ENCODE peak calls at places on chromosomes 13 and 19, in nine cellular contexts. One of them, this sample, is unnamed.

GRCh38 chr13:96762876-96763275 is 231.4 kb downstream of the OXGR1 start:
- DNase-seq in SHP77: no peak
- DNase-seq in H54: no peak
- DNase-seq in activated effector memory CD4-positive, alpha-beta T cell treated with Interleukin-2 at 50 U/mL for 16 hours: no peak
- DNase-seq in renal cortical epithelial cell: no peak
- DNase-seq in DMS153: no peak
- DNase-seq in body of pancreas: no peak
- DNase-seq in fibroblast of lung: no peak
- DNase-seq in stimulated activated CD8-positive, alpha-beta memory T cell treated with anti-CD3 and anti-CD28 coated beads, Interleukin-4, amount 100 ng/mL, for 4 hours: no peak
- DNase-seq in this sample: no peak

GRCh38 chr19:11963566-11964355 is 1.1 kb upstream of the ZNF763 start:
- DNase-seq in SHP77: peak
- DNase-seq in H54: peak
- DNase-seq in activated effector memory CD4-positive, alpha-beta T cell treated with Interleukin-2 at 50 U/mL for 16 hours: peak
- DNase-seq in renal cortical epithelial cell: peak
- DNase-seq in DMS153: no peak
- DNase-seq in body of pancreas: peak
- DNase-seq in fibroblast of lung: peak
- DNase-seq in stimulated activated CD8-positive, alpha-beta memory T cell treated with anti-CD3 and anti-CD28 coated beads, Interleukin-4, amount 100 ng/mL, for 4 hours: peak
- DNase-seq in this sample: peak

GRCh38 chr13:91690944-91691343 is 292.5 kb downstream of the GPC5 start:
- DNase-seq in SHP77: no peak
- DNase-seq in H54: no peak
- DNase-seq in activated effector memory CD4-positive, alpha-beta T cell treated with Interleukin-2 at 50 U/mL for 16 hours: no peak
- DNase-seq in renal cortical epithelial cell: no peak
- DNase-seq in DMS153: no peak
- DNase-seq in body of pancreas: no peak
- DNase-seq in fibroblast of lung: no peak
- DNase-seq in stimulated activated CD8-positive, alpha-beta memory T cell treated with anti-CD3 and anti-CD28 coated beads, Interleukin-4, amount 100 ng/mL, for 4 hours: no peak
- DNase-seq in this sample: no peak

GRCh38 chr19:18898081-18898532 is 2.1 kb upstream of the CERS1 start:
- DNase-seq in SHP77: no peak
- DNase-seq in H54: no peak
- DNase-seq in activated effector memory CD4-positive, alpha-beta T cell treated with Interleukin-2 at 50 U/mL for 16 hours: no peak
- DNase-seq in renal cortical epithelial cell: no peak
- DNase-seq in DMS153: no peak
- DNase-seq in body of pancreas: no peak
- DNase-seq in fibroblast of lung: no peak
- DNase-seq in stimulated activated CD8-positive, alpha-beta memory T cell treated with anti-CD3 and anti-CD28 coated beads, Interleukin-4, amount 100 ng/mL, for 4 hours: no peak
- DNase-seq in this sample: no peak

GRCh38 chr19:53785196-53785889 is 38.8 kb downstream of the NLRP12 start:
- DNase-seq in SHP77: no peak
- DNase-seq in H54: no peak
- DNase-seq in activated effector memory CD4-positive, alpha-beta T cell treated with Interleukin-2 at 50 U/mL for 16 hours: no peak
- DNase-seq in renal cortical epithelial cell: no peak
- DNase-seq in DMS153: no peak
- DNase-seq in body of pancreas: no peak
- DNase-seq in fibroblast of lung: no peak
- DNase-seq in stimulated activated CD8-positive, alpha-beta memory T cell treated with anti-CD3 and anti-CD28 coated beads, Interleukin-4, amount 100 ng/mL, for 4 hours: no peak
- DNase-seq in this sample: no peak

GRCh38 chr19:7522923-7523667 is 671 bp downstream of the MCOLN1 start:
- DNase-seq in SHP77: no peak
- DNase-seq in H54: peak
- DNase-seq in activated effector memory CD4-positive, alpha-beta T cell treated with Interleukin-2 at 50 U/mL for 16 hours: no peak
- DNase-seq in renal cortical epithelial cell: peak
- DNase-seq in DMS153: no peak
- DNase-seq in body of pancreas: no peak
- DNase-seq in fibroblast of lung: no peak
- DNase-seq in stimulated activated CD8-positive, alpha-beta memory T cell treated with anti-CD3 and anti-CD28 coated beads, Interleukin-4, amount 100 ng/mL, for 4 hours: no peak
- DNase-seq in this sample: no peak

GRCh38 chr19:840519-841206 is at the start of gene PRTN3:
- DNase-seq in SHP77: no peak
- DNase-seq in H54: no peak
- DNase-seq in activated effector memory CD4-positive, alpha-beta T cell treated with Interleukin-2 at 50 U/mL for 16 hours: no peak
- DNase-seq in renal cortical epithelial cell: no peak
- DNase-seq in DMS153: no peak
- DNase-seq in body of pancreas: no peak
- DNase-seq in fibroblast of lung: no peak
- DNase-seq in stimulated activated CD8-positive, alpha-beta memory T cell treated with anti-CD3 and anti-CD28 coated beads, Interleukin-4, amount 100 ng/mL, for 4 hours: no peak
- DNase-seq in this sample: no peak

GRCh38 chr19:2478756-2479555 is 3.0 kb downstream of the GADD45B start:
- DNase-seq in SHP77: no peak
- DNase-seq in H54: peak
- DNase-seq in activated effector memory CD4-positive, alpha-beta T cell treated with Interleukin-2 at 50 U/mL for 16 hours: peak
- DNase-seq in renal cortical epithelial cell: peak
- DNase-seq in DMS153: no peak
- DNase-seq in body of pancreas: peak
- DNase-seq in fibroblast of lung: peak
- DNase-seq in stimulated activated CD8-positive, alpha-beta memory T cell treated with anti-CD3 and anti-CD28 coated beads, Interleukin-4, amount 100 ng/mL, for 4 hours: no peak
- DNase-seq in this sample: no peak

GRCh38 chr13:40652588-40652940 is 13.9 kb downstream of the FOXO1 start:
- DNase-seq in SHP77: no peak
- DNase-seq in H54: no peak
- DNase-seq in activated effector memory CD4-positive, alpha-beta T cell treated with Interleukin-2 at 50 U/mL for 16 hours: no peak
- DNase-seq in renal cortical epithelial cell: no peak
- DNase-seq in DMS153: no peak
- DNase-seq in body of pancreas: no peak
- DNase-seq in fibroblast of lung: no peak
- DNase-seq in stimulated activated CD8-positive, alpha-beta memory T cell treated with anti-CD3 and anti-CD28 coated beads, Interleukin-4, amount 100 ng/mL, for 4 hours: no peak
- DNase-seq in this sample: no peak

GRCh38 chr13:99501135-99501951 is at the start of gene TM9SF2:
- DNase-seq in SHP77: peak
- DNase-seq in H54: peak
- DNase-seq in activated effector memory CD4-positive, alpha-beta T cell treated with Interleukin-2 at 50 U/mL for 16 hours: peak
- DNase-seq in renal cortical epithelial cell: peak
- DNase-seq in DMS153: peak
- DNase-seq in body of pancreas: peak
- DNase-seq in fibroblast of lung: peak
- DNase-seq in stimulated activated CD8-positive, alpha-beta memory T cell treated with anti-CD3 and anti-CD28 coated beads, Interleukin-4, amount 100 ng/mL, for 4 hours: peak
- DNase-seq in this sample: peak

GRCh38 chr13:97567510-97568243 is 133.7 kb downstream of the RAP2A start:
- DNase-seq in SHP77: no peak
- DNase-seq in H54: peak
- DNase-seq in activated effector memory CD4-positive, alpha-beta T cell treated with Interleukin-2 at 50 U/mL for 16 hours: no peak
- DNase-seq in renal cortical epithelial cell: peak
- DNase-seq in DMS153: no peak
- DNase-seq in body of pancreas: peak
- DNase-seq in fibroblast of lung: peak
- DNase-seq in stimulated activated CD8-positive, alpha-beta memory T cell treated with anti-CD3 and anti-CD28 coated beads, Interleukin-4, amount 100 ng/mL, for 4 hours: no peak
- DNase-seq in this sample: no peak

GRCh38 chr13:53189162-53189561 is 160.5 kb downstream of the OLFM4 start:
- DNase-seq in SHP77: no peak
- DNase-seq in H54: no peak
- DNase-seq in activated effector memory CD4-positive, alpha-beta T cell treated with Interleukin-2 at 50 U/mL for 16 hours: no peak
- DNase-seq in renal cortical epithelial cell: no peak
- DNase-seq in DMS153: no peak
- DNase-seq in body of pancreas: no peak
- DNase-seq in fibroblast of lung: no peak
- DNase-seq in stimulated activated CD8-positive, alpha-beta memory T cell treated with anti-CD3 and anti-CD28 coated beads, Interleukin-4, amount 100 ng/mL, for 4 hours: no peak
- DNase-seq in this sample: no peak

GRCh38 chr19:18150776-18151624 is 2.0 kb upstream of the PIK3R2 start:
- DNase-seq in SHP77: no peak
- DNase-seq in H54: no peak
- DNase-seq in activated effector memory CD4-positive, alpha-beta T cell treated with Interleukin-2 at 50 U/mL for 16 hours: no peak
- DNase-seq in renal cortical epithelial cell: no peak
- DNase-seq in DMS153: no peak
- DNase-seq in body of pancreas: peak
- DNase-seq in fibroblast of lung: no peak
- DNase-seq in stimulated activated CD8-positive, alpha-beta memory T cell treated with anti-CD3 and anti-CD28 coated beads, Interleukin-4, amount 100 ng/mL, for 4 hours: no peak
- DNase-seq in this sample: no peak

GRCh38 chr13:77026255-77026782 is 640 bp downstream of the FBXL3 start:
- DNase-seq in SHP77: peak
- DNase-seq in H54: peak
- DNase-seq in activated effector memory CD4-positive, alpha-beta T cell treated with Interleukin-2 at 50 U/mL for 16 hours: peak
- DNase-seq in renal cortical epithelial cell: peak
- DNase-seq in DMS153: peak
- DNase-seq in body of pancreas: peak
- DNase-seq in fibroblast of lung: peak
- DNase-seq in stimulated activated CD8-positive, alpha-beta memory T cell treated with anti-CD3 and anti-CD28 coated beads, Interleukin-4, amount 100 ng/mL, for 4 hours: peak
- DNase-seq in this sample: no peak

GRCh38 chr13:49421391-49421790 is 22.5 kb downstream of the CAB39L start:
- DNase-seq in SHP77: no peak
- DNase-seq in H54: no peak
- DNase-seq in activated effector memory CD4-positive, alpha-beta T cell treated with Interleukin-2 at 50 U/mL for 16 hours: no peak
- DNase-seq in renal cortical epithelial cell: no peak
- DNase-seq in DMS153: no peak
- DNase-seq in body of pancreas: peak
- DNase-seq in fibroblast of lung: no peak
- DNase-seq in stimulated activated CD8-positive, alpha-beta memory T cell treated with anti-CD3 and anti-CD28 coated beads, Interleukin-4, amount 100 ng/mL, for 4 hours: no peak
- DNase-seq in this sample: no peak

GRCh38 chr19:811511-812048 is 10.2 kb downstream of the PLPPR3 start:
- DNase-seq in SHP77: no peak
- DNase-seq in H54: no peak
- DNase-seq in activated effector memory CD4-positive, alpha-beta T cell treated with Interleukin-2 at 50 U/mL for 16 hours: no peak
- DNase-seq in renal cortical epithelial cell: no peak
- DNase-seq in DMS153: no peak
- DNase-seq in body of pancreas: no peak
- DNase-seq in fibroblast of lung: no peak
- DNase-seq in stimulated activated CD8-positive, alpha-beta memory T cell treated with anti-CD3 and anti-CD28 coated beads, Interleukin-4, amount 100 ng/mL, for 4 hours: no peak
- DNase-seq in this sample: no peak

GRCh38 chr13:88031980-88032562 is 360.9 kb downstream of the SLITRK5 start:
- DNase-seq in SHP77: no peak
- DNase-seq in H54: no peak
- DNase-seq in activated effector memory CD4-positive, alpha-beta T cell treated with Interleukin-2 at 50 U/mL for 16 hours: no peak
- DNase-seq in renal cortical epithelial cell: peak
- DNase-seq in DMS153: no peak
- DNase-seq in body of pancreas: no peak
- DNase-seq in fibroblast of lung: peak
- DNase-seq in stimulated activated CD8-positive, alpha-beta memory T cell treated with anti-CD3 and anti-CD28 coated beads, Interleukin-4, amount 100 ng/mL, for 4 hours: no peak
- DNase-seq in this sample: no peak

GRCh38 chr13:113486698-113487097 is 3.8 kb downstream of the DCUN1D2 start:
- DNase-seq in SHP77: no peak
- DNase-seq in H54: no peak
- DNase-seq in activated effector memory CD4-positive, alpha-beta T cell treated with Interleukin-2 at 50 U/mL for 16 hours: no peak
- DNase-seq in renal cortical epithelial cell: no peak
- DNase-seq in DMS153: no peak
- DNase-seq in body of pancreas: no peak
- DNase-seq in fibroblast of lung: no peak
- DNase-seq in stimulated activated CD8-positive, alpha-beta memory T cell treated with anti-CD3 and anti-CD28 coated beads, Interleukin-4, amount 100 ng/mL, for 4 hours: no peak
- DNase-seq in this sample: no peak

GRCh38 chr13:27997904-27998522 is 9.5 kb upstream of the URAD start:
- DNase-seq in SHP77: peak
- DNase-seq in H54: no peak
- DNase-seq in activated effector memory CD4-positive, alpha-beta T cell treated with Interleukin-2 at 50 U/mL for 16 hours: no peak
- DNase-seq in renal cortical epithelial cell: peak
- DNase-seq in DMS153: no peak
- DNase-seq in body of pancreas: peak
- DNase-seq in fibroblast of lung: peak
- DNase-seq in stimulated activated CD8-positive, alpha-beta memory T cell treated with anti-CD3 and anti-CD28 coated beads, Interleukin-4, amount 100 ng/mL, for 4 hours: no peak
- DNase-seq in this sample: no peak

GRCh38 chr13:31110617-31111016 is 51.1 kb downstream of the HSPH1 start:
- DNase-seq in SHP77: no peak
- DNase-seq in H54: no peak
- DNase-seq in activated effector memory CD4-positive, alpha-beta T cell treated with Interleukin-2 at 50 U/mL for 16 hours: no peak
- DNase-seq in renal cortical epithelial cell: no peak
- DNase-seq in DMS153: no peak
- DNase-seq in body of pancreas: no peak
- DNase-seq in fibroblast of lung: no peak
- DNase-seq in stimulated activated CD8-positive, alpha-beta memory T cell treated with anti-CD3 and anti-CD28 coated beads, Interleukin-4, amount 100 ng/mL, for 4 hours: no peak
- DNase-seq in this sample: no peak

GRCh38 chr19:5826531-5827341 is 12.8 kb downstream of the FUT6 start:
- DNase-seq in SHP77: peak
- DNase-seq in H54: peak
- DNase-seq in activated effector memory CD4-positive, alpha-beta T cell treated with Interleukin-2 at 50 U/mL for 16 hours: no peak
- DNase-seq in renal cortical epithelial cell: peak
- DNase-seq in DMS153: peak
- DNase-seq in body of pancreas: peak
- DNase-seq in fibroblast of lung: peak
- DNase-seq in stimulated activated CD8-positive, alpha-beta memory T cell treated with anti-CD3 and anti-CD28 coated beads, Interleukin-4, amount 100 ng/mL, for 4 hours: no peak
- DNase-seq in this sample: no peak

GRCh38 chr13:62356977-62357376 is 941.3 kb upstream of the PCDH20 start:
- DNase-seq in SHP77: no peak
- DNase-seq in H54: no peak
- DNase-seq in activated effector memory CD4-positive, alpha-beta T cell treated with Interleukin-2 at 50 U/mL for 16 hours: no peak
- DNase-seq in renal cortical epithelial cell: peak
- DNase-seq in DMS153: no peak
- DNase-seq in body of pancreas: no peak
- DNase-seq in fibroblast of lung: no peak
- DNase-seq in stimulated activated CD8-positive, alpha-beta memory T cell treated with anti-CD3 and anti-CD28 coated beads, Interleukin-4, amount 100 ng/mL, for 4 hours: no peak
- DNase-seq in this sample: no peak

GRCh38 chr13:28503182-28503980 is 8.5 kb upstream of the FLT1 start:
- DNase-seq in SHP77: no peak
- DNase-seq in H54: no peak
- DNase-seq in activated effector memory CD4-positive, alpha-beta T cell treated with Interleukin-2 at 50 U/mL for 16 hours: no peak
- DNase-seq in renal cortical epithelial cell: no peak
- DNase-seq in DMS153: no peak
- DNase-seq in body of pancreas: no peak
- DNase-seq in fibroblast of lung: no peak
- DNase-seq in stimulated activated CD8-positive, alpha-beta memory T cell treated with anti-CD3 and anti-CD28 coated beads, Interleukin-4, amount 100 ng/mL, for 4 hours: no peak
- DNase-seq in this sample: no peak

GRCh38 chr19:53057904-53058579 is 13.5 kb downstream of the ERVV-2 start:
- DNase-seq in SHP77: no peak
- DNase-seq in H54: no peak
- DNase-seq in activated effector memory CD4-positive, alpha-beta T cell treated with Interleukin-2 at 50 U/mL for 16 hours: no peak
- DNase-seq in renal cortical epithelial cell: no peak
- DNase-seq in DMS153: no peak
- DNase-seq in body of pancreas: peak
- DNase-seq in fibroblast of lung: no peak
- DNase-seq in stimulated activated CD8-positive, alpha-beta memory T cell treated with anti-CD3 and anti-CD28 coated beads, Interleukin-4, amount 100 ng/mL, for 4 hours: no peak
- DNase-seq in this sample: peak

GRCh38 chr13:67776171-67776570 is 546.0 kb upstream of the PCDH9 start:
- DNase-seq in SHP77: no peak
- DNase-seq in H54: no peak
- DNase-seq in activated effector memory CD4-positive, alpha-beta T cell treated with Interleukin-2 at 50 U/mL for 16 hours: no peak
- DNase-seq in renal cortical epithelial cell: no peak
- DNase-seq in DMS153: no peak
- DNase-seq in body of pancreas: no peak
- DNase-seq in fibroblast of lung: no peak
- DNase-seq in stimulated activated CD8-positive, alpha-beta memory T cell treated with anti-CD3 and anti-CD28 coated beads, Interleukin-4, amount 100 ng/mL, for 4 hours: no peak
- DNase-seq in this sample: no peak

GRCh38 chr19:2142173-2142829 is 9.1 kb downstream of the AP3D1 start:
- DNase-seq in SHP77: no peak
- DNase-seq in H54: no peak
- DNase-seq in activated effector memory CD4-positive, alpha-beta T cell treated with Interleukin-2 at 50 U/mL for 16 hours: no peak
- DNase-seq in renal cortical epithelial cell: no peak
- DNase-seq in DMS153: no peak
- DNase-seq in body of pancreas: no peak
- DNase-seq in fibroblast of lung: no peak
- DNase-seq in stimulated activated CD8-positive, alpha-beta memory T cell treated with anti-CD3 and anti-CD28 coated beads, Interleukin-4, amount 100 ng/mL, for 4 hours: no peak
- DNase-seq in this sample: no peak